ENCODE peak calls at places on chromosomes 6 and 20, in six cellular contexts. C is HS-5, O is LoVo, N is COR-L47, V is NCI-H345, G is skeletal muscle cell. L is an unnamed sample.

GRCh38 chr6:78910611-78911134 is 43.3 kb downstream of the IRAK1BP1 start:
- DNase-seq in C (no peak), O (peak), N (no peak), V (no peak), G (no peak), L (peak)

GRCh38 chr20:1005452-1006027 is 3.4 kb upstream of the RSPO4 start:
- DNase-seq in C (peak), O (peak), N (no peak), V (peak), G (no peak), L (no peak)

GRCh38 chr6:136783495-136784270 is 8.6 kb downstream of the MAP3K5 start:
- DNase-seq in C (no peak), O (no peak), N (no peak), V (no peak), G (no peak), L (peak)

GRCh38 chr20:35297153-35297552 is 4.9 kb upstream of the FAM83C start:
- DNase-seq in C (no peak), O (no peak), N (no peak), V (no peak), G (no peak), L (no peak)

GRCh38 chr6:161924516-161925116 is 650.8 kb upstream of the AGPAT4 start:
- DNase-seq in C (no peak), O (no peak), N (no peak), V (no peak), G (no peak), L (no peak)

GRCh38 chr20:47258745-47259695 is 97.5 kb downstream of the ZMYND8 start:
- DNase-seq in C (no peak), O (no peak), N (no peak), V (no peak), G (no peak), L (peak)

GRCh38 chr6:134317471-134318131 is at the start of gene SGK1:
- DNase-seq in C (no peak), O (no peak), N (no peak), V (peak), G (peak), L (peak)

GRCh38 chr20:57498425-57499400 is 26.2 kb downstream of the CTCFL start:
- DNase-seq in C (no peak), O (no peak), N (peak), V (peak), G (peak), L (no peak)

GRCh38 chr20:38874460-38875169 is 51.6 kb upstream of the FAM83D start:
- DNase-seq in C (no peak), O (no peak), N (no peak), V (no peak), G (no peak), L (no peak)

GRCh38 chr6:121305957-121306607 is 28.2 kb downstream of the TBC1D32 start:
- DNase-seq in C (no peak), O (peak), N (peak), V (peak), G (no peak), L (no peak)

GRCh38 chr20:63968928-63969760 is 586 bp downstream of the ZNF512B start:
- DNase-seq in C (no peak), O (no peak), N (no peak), V (no peak), G (no peak), L (peak)

GRCh38 chr6:45665859-45666258 is 288.1 kb upstream of the SUPT3H start:
- DNase-seq in C (no peak), O (no peak), N (no peak), V (no peak), G (no peak), L (no peak)

GRCh38 chr6:97067045-97067444 is 142.5 kb downstream of the KLHL32 start:
- DNase-seq in C (no peak), O (no peak), N (no peak), V (no peak), G (no peak), L (no peak)

GRCh38 chr20:57596998-57597939 is 23.0 kb downstream of the ZBP1 start:
- DNase-seq in C (no peak), O (peak), N (peak), V (peak), G (no peak), L (peak)

GRCh38 chr20:8116067-8116811 is 15.8 kb upstream of the PLCB1 start:
- DNase-seq in C (peak), O (no peak), N (no peak), V (no peak), G (peak), L (no peak)